ENCODE peak calls at places on chromosomes 4 and X, in eight cellular contexts. S is HT1080, I is osteocyte, C is AG04449, A is GM13976, K is NCI-H1105, H is AG10803, P is choroid plexus epithelial cell. J is an unnamed sample.
A peak's percentile ranks its signal among the peaks of the same experiment; 100 is the strongest.

GRCh38 chr4:16890651-16891050 is 7.8 kb downstream of the LDB2 start:
- DNase-seq in S (no peak), I (no peak), C (no peak), A (no peak), K (no peak), H (no peak), P (no peak), J (no peak)

GRCh38 chr4:158896459-158897238 is 127.8 kb downstream of the FNIP2 start:
- DNase-seq in S (no peak), I (no peak), C (no peak), A (no peak), K (no peak), H (no peak), P (peak; percentile 66), J (no peak)

GRCh38 chrX:38452603-38453002 is 100.2 kb downstream of the OTC start:
- DNase-seq in S (no peak), I (no peak), C (no peak), A (no peak), K (no peak), H (no peak), P (no peak), J (no peak)

GRCh38 chrX:84340981-84341380 is 153.0 kb upstream of the RPS6KA6 start:
- DNase-seq in S (peak; percentile 6), I (no peak), C (no peak), A (no peak), K (no peak), H (peak; percentile 31), P (peak; percentile 42), J (peak; percentile 12)

GRCh38 chr4:101345271-101345595 is 2.1 kb downstream of the PPP3CA start:
- DNase-seq in S (no peak), I (no peak), C (no peak), A (peak; percentile 17), K (no peak), H (peak; percentile 69), P (peak; percentile 55), J (peak; percentile 22)

GRCh38 chrX:153357877-153358276 is 23.9 kb downstream of the ZNF275 start:
- DNase-seq in S (no peak), I (peak; percentile 27), C (no peak), A (no peak), K (no peak), H (no peak), P (no peak), J (no peak)

GRCh38 chrX:1815456-1816175 is 200.8 kb downstream of the ASMT start:
- DNase-seq in S (no peak), I (peak; percentile 74), C (no peak), A (no peak), K (no peak), H (no peak), P (no peak), J (no peak)

GRCh38 chrX:123736333-123736921 is 3.6 kb upstream of the THOC2 start:
- DNase-seq in S (peak; percentile 2), I (peak; percentile 27), C (peak; percentile 49), A (no peak), K (no peak), H (peak; percentile 61), P (peak; percentile 48), J (no peak)

GRCh38 chr4:14893713-14894112 is 108.6 kb upstream of the CPEB2 start:
- DNase-seq in S (no peak), I (no peak), C (no peak), A (no peak), K (no peak), H (no peak), P (no peak), J (no peak)

GRCh38 chrX:118507766-118508165 is 12.2 kb downstream of the DOCK11 start:
- DNase-seq in S (no peak), I (no peak), C (no peak), A (no peak), K (no peak), H (peak; percentile 58), P (no peak), J (peak; percentile 16)

GRCh38 chr4:143184217-143184502 is 557 bp upstream of the USP38 start:
- DNase-seq in S (no peak), I (no peak), C (no peak), A (peak; percentile 10), K (peak; percentile 46), H (no peak), P (no peak), J (no peak)